ENCODE peak calls at places on chromosomes 13 and 19, in six cellular contexts. C, Y, J, V, M and O are unnamed samples.

GRCh38 chr19:44741258-44741731 is 7.2 kb upstream of the BCL3 start:
- DNase-seq in J (no peak), Y (no peak), M (peak; percentile 51), C (no peak), V (no peak), O (no peak)

GRCh38 chr13:113933901-113934300 is 40.0 kb downstream of the C13orf46 start:
- DNase-seq in M (no peak), C (no peak), V (no peak), J (no peak), Y (no peak), O (no peak)

GRCh38 chr13:36920612-36921185 is 661 bp upstream of the SMAD9 start:
- DNase-seq in C (no peak), V (no peak), J (no peak), Y (no peak), M (no peak), O (no peak)

GRCh38 chr13:113837554-113838355 is 26.1 kb downstream of the GAS6 start:
- DNase-seq in C (no peak), J (peak; percentile 69), M (peak; percentile 96), Y (no peak), V (peak; percentile 90), O (no peak)

GRCh38 chr13:55516610-55517009 is 1624.1 kb upstream of the PRR20A start:
- DNase-seq in J (no peak), M (no peak), Y (no peak), V (peak; percentile 8), C (no peak), O (no peak)

GRCh38 chr19:43664008-43664407 is 6.0 kb downstream of the PLAUR start:
- DNase-seq in Y (peak; percentile 16), M (no peak), V (no peak), J (no peak), C (peak; percentile 13), O (no peak)

GRCh38 chr13:112128052-112128610 is 61.2 kb downstream of the SOX1 start:
- DNase-seq in Y (no peak), C (no peak), V (no peak), J (no peak), M (no peak), O (no peak)

GRCh38 chr13:94173312-94173854 is 306.1 kb downstream of the DCT start:
- DNase-seq in M (peak; percentile 12), V (no peak), C (no peak), Y (no peak), J (no peak), O (no peak)

GRCh38 chr19:38484747-38485146 is 51.3 kb downstream of the RYR1 start:
- DNase-seq in Y (no peak), C (no peak), M (no peak), J (no peak), V (no peak), O (no peak)

GRCh38 chr13:99756281-99756680 is 215.3 kb downstream of the ZIC5 start:
- DNase-seq in V (no peak), J (no peak), M (peak; percentile 23), C (no peak), Y (no peak), O (no peak)

GRCh38 chr19:9456018-9456689 is 20.8 kb upstream of the ZNF266 start:
- DNase-seq in Y (no peak), M (peak; percentile 12), J (no peak), C (no peak), V (no peak), O (no peak)

GRCh38 chr13:21546372-21546771 is 57.6 kb downstream of the MICU2 start:
- DNase-seq in Y (no peak), C (no peak), V (no peak), J (no peak), M (no peak), O (no peak)

GRCh38 chr13:105643966-105644365 is 891.5 kb downstream of the EFNB2 start:
- DNase-seq in Y (no peak), C (no peak), M (no peak), J (no peak), V (no peak), O (no peak)

GRCh38 chr19:39676004-39676403 is 20.3 kb downstream of the LGALS16 start:
- DNase-seq in J (no peak), V (no peak), Y (peak; percentile 19), M (peak; percentile 29), C (no peak), O (no peak)

GRCh38 chr19:41123716-41124244 is 9.5 kb downstream of the CYP2F1 start:
- DNase-seq in J (no peak), C (no peak), Y (no peak), M (no peak), V (no peak), O (no peak)

GRCh38 chr13:52978989-52979388 is 49.6 kb upstream of the OLFM4 start:
- DNase-seq in C (no peak), Y (no peak), V (no peak), M (no peak), J (no peak), O (no peak)

GRCh38 chr13:74062933-74063332 is 71.3 kb downstream of the KLF12 start:
- DNase-seq in V (no peak), Y (peak; percentile 21), C (no peak), M (peak; percentile 52), J (no peak), O (no peak)

GRCh38 chr13:103525530-103525929 is 459.3 kb upstream of the SLC10A2 start:
- DNase-seq in C (no peak), M (no peak), Y (no peak), V (no peak), J (no peak), O (no peak)

GRCh38 chr19:33064778-33065550 is at the start of gene RHPN2:
- DNase-seq in C (peak; percentile 7), Y (peak; percentile 69), J (peak; percentile 63), V (peak; percentile 85), M (peak; percentile 66), O (peak; percentile 28)

GRCh38 chr13:38944219-38944618 is 46.4 kb downstream of the STOML3 start:
- DNase-seq in C (no peak), V (no peak), J (no peak), M (no peak), Y (no peak), O (no peak)

GRCh38 chr13:113192902-113193301 is 15.6 kb downstream of the PCID2 start:
- DNase-seq in V (no peak), C (no peak), J (no peak), Y (no peak), M (peak; percentile 66), O (no peak)

GRCh38 chr19:13764101-13764807 is at the start of gene MRI1:
- DNase-seq in Y (peak; percentile 42), M (peak; percentile 79), J (peak; percentile 75), V (peak; percentile 80), C (peak; percentile 60), O (peak; percentile 24)

GRCh38 chr19:29690842-29691241 is 24.2 kb downstream of the C19orf12 start:
- DNase-seq in C (peak; percentile 30), M (peak; percentile 67), J (no peak), V (peak; percentile 37), Y (peak; percentile 57), O (no peak)

GRCh38 chr13:24008679-24009078 is 111.4 kb upstream of the C1QTNF9B start:
- DNase-seq in Y (no peak), C (no peak), M (peak; percentile 13), J (no peak), V (no peak), O (no peak)

GRCh38 chr19:45547965-45548609 is 36.5 kb downstream of the OPA3 start:
- DNase-seq in M (peak; percentile 96), Y (no peak), J (no peak), V (no peak), C (no peak), O (no peak)

GRCh38 chr13:67372868-67373464 is 142.8 kb upstream of the PCDH9 start:
- DNase-seq in J (no peak), V (no peak), C (no peak), Y (no peak), M (no peak), O (no peak)

GRCh38 chr13:67101730-67102467 is 128.2 kb downstream of the PCDH9 start:
- DNase-seq in V (no peak), Y (no peak), C (no peak), J (no peak), M (no peak), O (no peak)

GRCh38 chr19:38072776-38073411 is 151.1 kb downstream of the DPF1 start:
- DNase-seq in V (no peak), J (no peak), C (no peak), M (no peak), Y (no peak), O (no peak)